ENCODE peak calls at places on chromosomes 7 and 10, in four cellular contexts. M is K562, A is GM12878, G is A549. N is an unnamed sample.

GRCh38 chr10:104406715-104407517 is 53.3 kb downstream of the CFAP58 start:
- DNase-seq in M (peak; percentile 25), A (no peak), G (peak; percentile 35), N (peak; percentile 17)

GRCh38 chr10:75211007-75211735 is 575 bp downstream of the VDAC2 start:
- DNase-seq in M (peak; percentile 76), A (no peak), G (peak; percentile 68), N (peak; percentile 48)

GRCh38 chr7:6650521-6651011 is 13.4 kb downstream of the ZNF316 start:
- DNase-seq in M (no peak), A (no peak), G (no peak), N (no peak)

GRCh38 chr10:27844223-27844622 is 98.6 kb upstream of the MKX start:
- DNase-seq in M (no peak), A (no peak), G (no peak), N (no peak)

GRCh38 chr10:116787893-116788665 is 45.7 kb upstream of the HSPA12A start:
- DNase-seq in M (peak; percentile 62), A (no peak), G (peak; percentile 62), N (peak; percentile 41)

GRCh38 chr7:46772740-46773139 is 809.2 kb downstream of the TNS3 start:
- DNase-seq in M (no peak), A (no peak), G (no peak), N (no peak)

GRCh38 chr7:69599211-69599878 is 1.1 kb downstream of the AUTS2 start:
- DNase-seq in M (no peak), A (no peak), G (peak; percentile 13), N (no peak)

GRCh38 chr10:33377658-33378025 is 43.2 kb upstream of the NRP1 start:
- DNase-seq in M (no peak), A (no peak), G (no peak), N (no peak)

GRCh38 chr7:18345641-18346234 is 149.8 kb upstream of the HDAC9 start:
- DNase-seq in M (peak; percentile 61), A (no peak), G (peak; percentile 48), N (peak; percentile 35)

GRCh38 chr7:139232893-139233292 is 1.9 kb downstream of the UBN2 start:
- DNase-seq in M (no peak), A (no peak), G (no peak), N (no peak)

GRCh38 chr7:81887098-81887497 is 117.3 kb upstream of the HGF start:
- DNase-seq in M (no peak), A (peak; percentile 23), G (no peak), N (no peak)

GRCh38 chr7:27553288-27553687 is 109.4 kb downstream of the HIBADH start:
- DNase-seq in M (no peak), A (no peak), G (no peak), N (no peak)

GRCh38 chr7:74598558-74598957 is 59.0 kb upstream of the GTF2I start:
- DNase-seq in M (no peak), A (no peak), G (no peak), N (no peak)

GRCh38 chr7:124692420-124692819 is 73.2 kb downstream of the GPR37 start:
- DNase-seq in M (no peak), A (no peak), G (no peak), N (no peak)

GRCh38 chr10:30437039-30437781 is 3.2 kb downstream of the MAP3K8 start:
- DNase-seq in M (peak; percentile 91), A (no peak), G (peak; percentile 58), N (no peak)

GRCh38 chr10:32412499-32412853 is 33.5 kb upstream of the CCDC7 start:
- DNase-seq in M (no peak), A (no peak), G (no peak), N (no peak)

GRCh38 chr7:133910761-133911160 is 216.4 kb upstream of the LRGUK start:
- DNase-seq in M (no peak), A (no peak), G (no peak), N (no peak)

GRCh38 chr10:91805110-91805825 is 7.0 kb downstream of the TNKS2 start:
- DNase-seq in M (no peak), A (no peak), G (no peak), N (no peak)

GRCh38 chr10:79441433-79441832 is 4.0 kb downstream of the ZCCHC24 start:
- DNase-seq in M (no peak), A (no peak), G (no peak), N (no peak)

GRCh38 chr10:101221479-101222246 is 7.6 kb downstream of the LBX1 start:
- DNase-seq in M (no peak), A (no peak), G (no peak), N (no peak)

GRCh38 chr7:107035446-107035845 is 9.1 kb upstream of the PRKAR2B start:
- DNase-seq in M (peak; percentile 94), A (no peak), G (peak; percentile 59), N (no peak)

GRCh38 chr7:116495737-116496136 is 3.8 kb upstream of the CAV2 start:
- DNase-seq in M (no peak), A (no peak), G (peak; percentile 66), N (no peak)

GRCh38 chr10:16735626-16736025 is 81.6 kb downstream of the RSU1 start:
- DNase-seq in M (no peak), A (no peak), G (no peak), N (no peak)

GRCh38 chr7:2619120-2619519 is 12.7 kb upstream of the TTYH3 start:
- DNase-seq in M (no peak), A (no peak), G (no peak), N (no peak)

GRCh38 chr7:159370-160270 is 32.8 kb upstream of the FAM20C start:
- DNase-seq in M (no peak), A (no peak), G (no peak), N (no peak)

GRCh38 chr10:110700947-110701617 is 56.9 kb downstream of the RBM20 start:
- DNase-seq in M (no peak), A (no peak), G (no peak), N (no peak)

GRCh38 chr7:2894118-2894940 is 50.2 kb upstream of the GNA12 start:
- DNase-seq in M (no peak), A (peak; percentile 51), G (no peak), N (no peak)

GRCh38 chr10:113865896-113866295 is 11.4 kb downstream of the NHLRC2 start:
- DNase-seq in M (no peak), A (no peak), G (no peak), N (no peak)

GRCh38 chr7:73770860-73771665 is 993 bp upstream of the CLDN3 start:
- DNase-seq in M (no peak), A (no peak), G (no peak), N (no peak)

GRCh38 chr10:120824864-120825263 is 26.3 kb upstream of the WDR11 start:
- DNase-seq in M (peak; percentile 49), A (no peak), G (peak; percentile 48), N (peak; percentile 51)

GRCh38 chr10:120823251-120823650 is 27.9 kb upstream of the WDR11 start:
- DNase-seq in M (no peak), A (no peak), G (no peak), N (no peak)

GRCh38 chr10:120818301-120818700 is 32.9 kb upstream of the WDR11 start:
- DNase-seq in M (no peak), A (no peak), G (no peak), N (no peak)

GRCh38 chr10:120819366-120819765 is 31.8 kb upstream of the WDR11 start:
- DNase-seq in M (no peak), A (no peak), G (no peak), N (no peak)
- TF ChIP-seq CHD4 in M (no peak), A (no peak), G (no peak), N (no peak)

GRCh38 chr10:57692255-57692980 is 575.3 kb downstream of the IPMK start:
- DNase-seq in M (no peak), A (no peak), G (peak; percentile 69), N (no peak)

GRCh38 chr10:57694956-57695605 is 572.6 kb downstream of the IPMK start:
- DNase-seq in M (no peak), A (no peak), G (no peak), N (no peak)

GRCh38 chr10:57689898-57690297 is 577.8 kb downstream of the IPMK start:
- DNase-seq in M (no peak), A (no peak), G (no peak), N (no peak)
- TF ChIP-seq CHD4 in M (no peak), A (no peak), G (no peak), N (no peak)

DNA sequence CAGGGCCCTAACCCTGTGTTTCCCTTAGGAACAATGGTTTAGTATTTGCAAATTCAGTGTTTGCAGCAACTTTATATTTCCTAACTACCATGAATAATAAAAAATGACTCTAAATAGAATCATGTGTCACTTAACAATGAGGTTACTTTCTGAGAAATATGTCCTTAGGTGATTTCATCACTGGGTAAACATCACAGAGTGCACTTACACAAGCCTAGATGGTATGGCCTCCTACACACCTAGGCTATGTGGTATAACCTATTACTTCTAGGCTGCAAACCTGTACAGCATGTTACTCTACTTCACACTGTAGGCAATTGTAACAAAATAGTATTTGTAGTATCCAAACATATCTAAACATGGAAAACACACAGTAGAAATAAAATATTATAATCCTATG is 1174.6 kb upstream of the LRRTM3 start:
- DNase-seq in M (no peak), A (no peak), G (no peak), N (peak; percentile 36)
- TF ChIP-seq CHD4 in M (no peak), A (no peak), G (no peak), N (no peak)

GRCh38 chr7:137345799-137346449 is 2.4 kb upstream of the PTN start:
- DNase-seq in M (peak; percentile 2), A (no peak), G (no peak), N (no peak)

GRCh38 chr7:137337902-137338301 is 5.6 kb downstream of the PTN start:
- DNase-seq in M (peak; percentile 6), A (no peak), G (no peak), N (no peak)

GRCh38 chr7:137342751-137343482 is 616 bp downstream of the PTN start:
- DNase-seq in M (no peak), A (no peak), G (no peak), N (no peak)

GRCh38 chr7:137342340-137342739 is 1.2 kb downstream of the PTN start:
- DNase-seq in M (no peak), A (no peak), G (no peak), N (no peak)

GRCh38 chr7:137343483-137343841 is at the start of gene PTN:
- DNase-seq in M (no peak), A (no peak), G (no peak), N (no peak)
- TF ChIP-seq CHD4 in M (no peak), A (no peak), G (no peak), N (no peak)

N was measured in HepG2.